ENCODE peak calls at places on chromosomes 4 and X, in seven cellular contexts. Y is A549, F is OCI-LY7, J is aorta, I is GM23248, V is mucosa of descending colon, C is fibroblast of lung. L is an unnamed sample.

GRCh38 chrX:7334253-7334935 is 186.4 kb upstream of the PUDP start:
- DNase-seq in J (no peak), F (no peak), I (peak), C (peak), Y (no peak), V (no peak), L (no peak)

GRCh38 chr4:40475609-40476008 is 140.5 kb downstream of the CHRNA9 start:
- DNase-seq in F (no peak), V (peak), C (no peak), Y (peak), I (no peak), J (no peak), L (peak)

GRCh38 chrX:114800719-114801118 is 216.7 kb downstream of the IL13RA2 start:
- DNase-seq in C (peak), F (no peak), I (peak), V (no peak), Y (peak), J (no peak), L (no peak)

GRCh38 chr4:2689825-2690700 is 66.1 kb downstream of the TNIP2 start:
- DNase-seq in J (peak), Y (no peak), F (peak), C (no peak), V (no peak), I (no peak), L (no peak)

GRCh38 chr4:54226399-54227260 is 2.5 kb upstream of the PDGFRA start:
- DNase-seq in C (peak), F (no peak), V (peak), J (peak), I (peak), Y (no peak), L (peak)

GRCh38 chr4:182276214-182277109 is 33.3 kb downstream of the TENM3 start:
- DNase-seq in C (no peak), Y (no peak), F (no peak), V (no peak), J (no peak), I (no peak), L (no peak)

GRCh38 chr4:180827610-180828009 is 1415.6 kb upstream of the TENM3 start:
- DNase-seq in J (no peak), C (peak), F (no peak), I (peak), Y (no peak), V (no peak), L (no peak)

GRCh38 chr4:26985836-26986235 is 125.2 kb downstream of the STIM2 start:
- DNase-seq in F (peak), J (no peak), V (no peak), Y (no peak), C (no peak), I (no peak), L (no peak)

GRCh38 chrX:3548743-3549441 is 164.6 kb downstream of the PRKX start:
- DNase-seq in J (no peak), Y (peak), I (peak), C (peak), F (peak), V (peak), L (no peak)

GRCh38 chr4:6224725-6225124 is 24.4 kb upstream of the JAKMIP1 start:
- DNase-seq in F (no peak), I (no peak), V (no peak), J (no peak), C (no peak), Y (no peak), L (no peak)

GRCh38 chrX:144006811-144007210 is 122.9 kb downstream of the UBE2NL start:
- DNase-seq in F (no peak), I (peak), V (no peak), J (no peak), Y (no peak), C (peak), L (no peak)

GRCh38 chrX:10083809-10084208 is 73.0 kb upstream of the CLCN4 start:
- DNase-seq in Y (no peak), J (no peak), I (no peak), C (no peak), F (no peak), V (no peak), L (no peak)
- H3K4me3 ChIP-seq in Y (no peak), J (no peak), I (no peak), C (no peak), F (peak), V (no peak), L (no peak)

GRCh38 chrX:48083212-48083611 is 11.8 kb upstream of the ZNF630 start:
- DNase-seq in Y (peak), J (no peak), F (peak), C (peak), I (peak), V (peak), L (peak)

GRCh38 chrX:48086119-48086518 is 14.7 kb upstream of the ZNF630 start:
- DNase-seq in V (no peak), F (no peak), I (no peak), Y (no peak), C (no peak), J (no peak), L (no peak)

DNA sequence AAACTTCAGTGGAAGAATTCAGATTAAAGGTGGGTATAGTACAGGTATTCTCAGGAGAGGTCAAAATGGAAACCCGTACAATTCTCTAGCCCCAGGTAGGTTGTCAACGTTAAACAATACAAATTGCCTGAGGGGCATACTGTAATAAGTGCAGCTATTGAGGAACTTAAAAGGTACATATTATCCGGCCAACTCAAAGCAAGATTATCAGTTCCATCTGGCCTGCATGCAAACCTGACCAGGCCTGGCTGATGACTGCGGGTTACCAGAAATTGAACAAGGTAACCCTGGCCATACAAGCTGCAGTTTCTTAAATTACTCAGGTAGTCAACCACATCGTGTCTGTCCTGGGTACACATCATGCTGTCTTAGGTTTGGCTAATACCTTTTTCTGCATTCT is 12.3 kb upstream of the ZNF630 start:
- DNase-seq in V (no peak), J (no peak), C (no peak), F (no peak), I (no peak), Y (no peak), L (no peak)
- H3K4me3 ChIP-seq in V (no peak), J (no peak), C (no peak), F (no peak), I (no peak), Y (no peak), L (no peak)

GRCh38 chrX:627510-627964 is 3.1 kb upstream of the SHOX start:
- DNase-seq in Y (no peak), J (peak), I (no peak), F (no peak), C (no peak), V (no peak), L (no peak)

GRCh38 chrX:623268-623598 is 7.4 kb upstream of the SHOX start:
- DNase-seq in C (no peak), V (no peak), Y (no peak), J (no peak), F (no peak), I (no peak), L (no peak)

GRCh38 chrX:626745-627509 is 3.7 kb upstream of the SHOX start:
- DNase-seq in C (no peak), V (no peak), Y (peak), J (peak), F (no peak), I (no peak), L (no peak)

GRCh38 chrX:623599-624323 is 6.8 kb upstream of the SHOX start:
- DNase-seq in C (peak), F (no peak), Y (peak), J (no peak), V (no peak), I (peak), L (no peak)

DNA sequence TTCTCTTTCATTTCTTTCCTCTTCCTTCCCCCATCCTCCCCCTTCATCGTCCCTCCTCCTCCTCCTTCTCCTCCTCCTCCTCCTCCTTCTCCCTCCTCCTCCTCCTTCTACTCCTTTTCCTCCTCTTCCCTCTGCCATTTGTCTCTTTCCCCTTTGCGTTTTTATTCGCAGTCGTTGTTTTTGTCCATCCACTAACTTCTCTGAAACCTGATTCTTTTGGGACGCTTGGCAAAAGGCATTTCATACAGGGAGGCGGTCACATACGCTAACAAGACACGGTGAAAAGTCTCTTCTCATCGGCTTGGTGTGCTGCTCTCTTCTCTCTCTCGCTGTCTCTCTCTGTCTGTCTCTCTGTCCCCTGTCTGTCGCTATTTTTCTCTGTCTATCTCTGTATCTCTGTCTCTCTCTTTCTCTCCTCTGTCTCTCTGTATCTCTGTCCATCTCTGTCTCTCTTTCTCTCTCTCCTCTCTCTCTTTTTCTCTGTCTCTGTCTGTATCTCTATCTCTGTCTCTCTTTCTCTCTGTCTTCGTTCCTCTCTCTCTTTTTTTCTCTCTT is 5.4 kb upstream of the SHOX start:
- DNase-seq in V (no peak), J (no peak), F (no peak), C (no peak), Y (no peak), I (no peak), L (no peak)
- H3K4me3 ChIP-seq in V (no peak), J (no peak), F (no peak), C (no peak), Y (no peak), I (no peak), L (no peak)

GRCh38 chr4:123554263-123554662 is 157.7 kb downstream of the SPRY1 start:
- DNase-seq in I (no peak), Y (no peak), V (no peak), J (no peak), C (no peak), F (no peak), L (no peak)
- H3K4me3 ChIP-seq in I (no peak), Y (no peak), V (no peak), J (no peak), C (no peak), F (no peak), L (no peak)

DNA sequence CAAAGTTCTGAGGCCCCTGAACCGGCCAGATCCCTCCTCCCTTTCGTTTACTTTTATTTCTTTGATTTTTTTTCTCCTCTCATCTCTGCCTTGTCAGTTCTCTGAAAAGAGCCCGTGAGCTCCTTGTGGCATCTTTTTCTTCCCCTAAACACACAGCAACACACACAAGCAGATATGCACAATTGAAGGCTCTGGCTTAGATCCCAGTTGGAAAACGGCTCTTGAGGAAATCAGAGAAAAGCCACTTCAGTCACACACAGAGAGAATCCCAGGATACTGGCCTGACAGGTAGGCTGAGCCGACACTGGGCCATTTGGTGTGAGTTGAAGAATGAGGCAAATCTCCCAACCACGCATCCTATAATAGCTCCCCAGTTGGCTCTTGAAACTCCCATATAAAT is 12.9 kb downstream of the DIPK2B start:
- DNase-seq in J (no peak), Y (no peak), C (peak), I (peak), F (no peak), V (no peak), L (no peak)
- H3K4me3 ChIP-seq in J (peak), Y (no peak), C (peak), I (peak), F (no peak), V (no peak), L (peak)

DNA sequence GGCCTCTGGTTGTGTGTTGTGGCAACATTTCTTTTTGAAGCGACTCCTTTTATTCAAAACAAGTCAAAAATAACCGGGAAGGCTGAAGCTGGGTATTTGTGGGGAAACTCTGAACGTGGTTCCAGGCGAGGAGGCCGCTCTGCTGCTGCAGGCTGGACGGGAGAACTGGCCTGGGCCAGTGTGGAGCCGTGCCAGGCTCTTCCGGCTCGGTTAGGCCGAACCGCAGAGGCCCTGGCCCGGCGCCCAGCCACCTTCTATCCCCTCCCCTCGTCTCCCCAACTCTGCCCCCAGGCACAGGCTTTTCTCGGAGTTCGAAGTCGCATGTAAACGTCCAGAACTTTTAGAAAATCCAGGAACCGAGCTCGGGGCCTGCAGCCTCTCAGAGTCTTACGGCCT is 2.4 kb upstream of the BCOR start:
- DNase-seq in C (no peak), F (peak), J (no peak), I (no peak), Y (no peak), V (no peak), L (no peak)
- H3K4me3 ChIP-seq in C (no peak), F (peak), J (no peak), I (no peak), Y (no peak), V (no peak), L (no peak)

GRCh38 chr4:125369098-125369497 is 54.3 kb downstream of the FAT4 start:
- DNase-seq in V (no peak), Y (no peak), C (no peak), F (no peak), J (no peak), I (peak), L (no peak)
- H3K4me3 ChIP-seq in V (no peak), Y (no peak), C (peak), F (no peak), J (no peak), I (peak), L (no peak)